ENCODE peak calls at places on chromosomes 16 and 17, in seven cellular contexts. E, C, G, U, X, O and B are unnamed samples.

GRCh38 chr17:8836821-8837426 is 30.6 kb downstream of the PIK3R6 start:
- DNase-seq in G (no peak), E (no peak), O (no peak), C (no peak), U (no peak), X (peak), B (no peak)

GRCh38 chr17:21029032-21029431 is 13.8 kb downstream of the USP22 start:
- DNase-seq in C (peak), E (no peak), U (no peak), O (no peak), G (no peak), X (no peak), B (no peak)

GRCh38 chr17:75771334-75772281 is 6.6 kb upstream of the GALK1 start:
- DNase-seq in O (no peak), E (no peak), C (peak), X (no peak), G (no peak), U (no peak), B (no peak)

GRCh38 chr17:45985447-45985846 is 13.6 kb upstream of the STH start:
- DNase-seq in E (no peak), O (no peak), G (no peak), X (no peak), U (no peak), C (no peak), B (no peak)

GRCh38 chr17:17508019-17508535 is 11.9 kb upstream of the RASD1 start:
- DNase-seq in U (peak), C (no peak), E (no peak), X (no peak), G (no peak), O (no peak), B (peak)

GRCh38 chr17:59311051-59311468 is 20.4 kb upstream of the YPEL2 start:
- DNase-seq in X (peak), G (peak), C (peak), U (no peak), E (peak), O (no peak), B (no peak)

GRCh38 chr17:55089955-55090573 is 121.5 kb downstream of the STXBP4 start:
- DNase-seq in G (no peak), X (no peak), C (peak), O (no peak), E (no peak), U (no peak), B (no peak)

GRCh38 chr17:76136276-76137025 is 4.6 kb downstream of the FOXJ1 start:
- DNase-seq in C (no peak), U (no peak), X (no peak), E (no peak), O (no peak), G (no peak), B (no peak)

GRCh38 chr17:27647755-27648154 is 16.8 kb downstream of the LGALS9 start:
- DNase-seq in E (no peak), U (no peak), O (no peak), C (no peak), X (no peak), G (no peak), B (no peak)

GRCh38 chr17:31527606-31528005 is 136.1 kb downstream of the RAB11FIP4 start:
- DNase-seq in X (no peak), C (no peak), O (no peak), U (no peak), E (no peak), G (no peak), B (no peak)

GRCh38 chr17:73585583-73585982 is 58.7 kb downstream of the SDK2 start:
- DNase-seq in G (no peak), U (no peak), C (no peak), X (no peak), E (no peak), O (no peak), B (no peak)

GRCh38 chr16:89137666-89138512 is 33.7 kb upstream of the CDH15 start:
- DNase-seq in G (no peak), U (peak), C (no peak), E (no peak), O (no peak), X (no peak), B (peak)

GRCh38 chr16:2846511-2847310 is 11.3 kb downstream of the PRSS22 start:
- DNase-seq in G (no peak), E (no peak), X (no peak), U (no peak), C (peak), O (no peak), B (no peak)

GRCh38 chr17:15488557-15488956 is 21.1 kb upstream of the CDRT4 start:
- DNase-seq in O (no peak), U (no peak), X (no peak), E (no peak), G (no peak), C (no peak), B (no peak)

GRCh38 chr17:4591529-4591928 is 7.2 kb downstream of the SMTNL2 start:
- DNase-seq in G (no peak), X (no peak), C (peak), E (no peak), U (peak), O (no peak), B (no peak)

GRCh38 chr16:21339927-21340326 is 61.8 kb upstream of the CRYM start:
- DNase-seq in U (no peak), C (no peak), E (no peak), O (no peak), G (no peak), X (no peak), B (no peak)

GRCh38 chr17:28949185-28950016 is 1.9 kb downstream of the PHF12 start:
- DNase-seq in E (peak), U (peak), G (no peak), C (peak), X (peak), O (peak), B (peak)

GRCh38 chr16:69089091-69089912 is 16.2 kb upstream of the HAS3 start:
- DNase-seq in C (no peak), O (no peak), X (peak), G (no peak), U (no peak), E (no peak), B (no peak)

GRCh38 chr17:78993241-78993956 is 13.7 kb upstream of the LGALS3BP start:
- DNase-seq in O (no peak), X (no peak), C (peak), G (no peak), U (peak), E (peak), B (peak)

GRCh38 chr16:84832488-84833141 is 12.8 kb downstream of the CRISPLD2 start:
- DNase-seq in E (no peak), O (no peak), X (peak), U (peak), G (no peak), C (peak), B (peak)

GRCh38 chr16:19781196-19781595 is 63.1 kb downstream of the IQCK start:
- DNase-seq in U (no peak), O (no peak), G (no peak), X (no peak), E (no peak), C (no peak), B (no peak)